ENCODE peak calls at places on chromosomes 2 and 18, in nine cellular contexts. One of them, this sample, is unnamed.

GRCh38 chr2:102321954-102322719 is 10.8 kb downstream of the IL1RL1 start:
- DNase-seq in K562: no peak
- DNase-seq in heart right ventricle: no peak
- DNase-seq in body of pancreas: no peak
- DNase-seq in upper lobe of left lung: no peak
- DNase-seq in tibial artery: no peak
- DNase-seq in effector memory CD4-positive, alpha-beta T cell: no peak
- DNase-seq in right lobe of liver: no peak
- DNase-seq in naive thymus-derived CD4-positive, alpha-beta T cell: no peak
- DNase-seq in this sample: no peak

GRCh38 chr2:149441255-149441654 is 110.9 kb downstream of the LYPD6 start:
- DNase-seq in upper lobe of left lung: no peak
- DNase-seq in tibial artery: no peak
- DNase-seq in right lobe of liver: no peak
- DNase-seq in K562: no peak
- DNase-seq in heart right ventricle: no peak
- DNase-seq in body of pancreas: no peak
- DNase-seq in naive thymus-derived CD4-positive, alpha-beta T cell: no peak
- DNase-seq in effector memory CD4-positive, alpha-beta T cell: no peak
- DNase-seq in this sample: no peak

GRCh38 chr2:14817848-14818247 is 185.3 kb downstream of the LRATD1 start:
- DNase-seq in right lobe of liver: no peak
- DNase-seq in tibial artery: no peak
- DNase-seq in effector memory CD4-positive, alpha-beta T cell: no peak
- DNase-seq in upper lobe of left lung: no peak
- DNase-seq in naive thymus-derived CD4-positive, alpha-beta T cell: no peak
- DNase-seq in heart right ventricle: no peak
- DNase-seq in body of pancreas: no peak
- DNase-seq in K562: no peak
- DNase-seq in this sample: no peak

GRCh38 chr2:48183991-48184390 is 277.7 kb upstream of the FBXO11 start:
- DNase-seq in K562: no peak
- DNase-seq in upper lobe of left lung: no peak
- DNase-seq in tibial artery: no peak
- DNase-seq in body of pancreas: no peak
- DNase-seq in right lobe of liver: no peak
- DNase-seq in effector memory CD4-positive, alpha-beta T cell: no peak
- DNase-seq in heart right ventricle: no peak
- DNase-seq in naive thymus-derived CD4-positive, alpha-beta T cell: no peak
- DNase-seq in this sample: no peak

GRCh38 chr2:222837643-222838056 is 23.2 kb upstream of the ACSL3 start:
- DNase-seq in naive thymus-derived CD4-positive, alpha-beta T cell: no peak
- DNase-seq in tibial artery: no peak
- DNase-seq in effector memory CD4-positive, alpha-beta T cell: no peak
- DNase-seq in upper lobe of left lung: no peak
- DNase-seq in K562: no peak
- DNase-seq in heart right ventricle: no peak
- DNase-seq in body of pancreas: no peak
- DNase-seq in right lobe of liver: no peak
- DNase-seq in this sample: no peak

GRCh38 chr2:177712462-177712861 is 319.9 kb downstream of the AGPS start:
- DNase-seq in right lobe of liver: no peak
- DNase-seq in heart right ventricle: no peak
- DNase-seq in K562: no peak
- DNase-seq in effector memory CD4-positive, alpha-beta T cell: no peak
- DNase-seq in naive thymus-derived CD4-positive, alpha-beta T cell: no peak
- DNase-seq in tibial artery: no peak
- DNase-seq in upper lobe of left lung: no peak
- DNase-seq in body of pancreas: no peak
- DNase-seq in this sample: no peak

GRCh38 chr2:218832520-218832919 is 917 bp upstream of the PRKAG3 start:
- DNase-seq in naive thymus-derived CD4-positive, alpha-beta T cell: no peak
- DNase-seq in K562: no peak
- DNase-seq in effector memory CD4-positive, alpha-beta T cell: no peak
- DNase-seq in upper lobe of left lung: no peak
- DNase-seq in tibial artery: peak
- DNase-seq in heart right ventricle: peak
- DNase-seq in body of pancreas: no peak
- DNase-seq in right lobe of liver: no peak
- DNase-seq in this sample: no peak

GRCh38 chr2:231297108-231297908 is 98.2 kb upstream of the B3GNT7 start:
- DNase-seq in naive thymus-derived CD4-positive, alpha-beta T cell: no peak
- DNase-seq in K562: peak
- DNase-seq in heart right ventricle: peak
- DNase-seq in upper lobe of left lung: peak
- DNase-seq in right lobe of liver: peak
- DNase-seq in tibial artery: no peak
- DNase-seq in body of pancreas: peak
- DNase-seq in effector memory CD4-positive, alpha-beta T cell: no peak
- DNase-seq in this sample: peak

GRCh38 chr2:239203443-239204142 is 197.2 kb downstream of the HDAC4 start:
- DNase-seq in effector memory CD4-positive, alpha-beta T cell: no peak
- DNase-seq in K562: no peak
- DNase-seq in heart right ventricle: no peak
- DNase-seq in tibial artery: peak
- DNase-seq in upper lobe of left lung: no peak
- DNase-seq in right lobe of liver: no peak
- DNase-seq in body of pancreas: no peak
- DNase-seq in naive thymus-derived CD4-positive, alpha-beta T cell: no peak
- DNase-seq in this sample: no peak

GRCh38 chr2:172279214-172279613 is 148.2 kb upstream of the ITGA6 start:
- DNase-seq in K562: no peak
- DNase-seq in body of pancreas: no peak
- DNase-seq in upper lobe of left lung: no peak
- DNase-seq in right lobe of liver: no peak
- DNase-seq in tibial artery: no peak
- DNase-seq in effector memory CD4-positive, alpha-beta T cell: no peak
- DNase-seq in naive thymus-derived CD4-positive, alpha-beta T cell: no peak
- DNase-seq in heart right ventricle: no peak
- DNase-seq in this sample: no peak

GRCh38 chr2:64651590-64651989 is 2.1 kb downstream of the SERTAD2 start:
- DNase-seq in K562: no peak
- DNase-seq in effector memory CD4-positive, alpha-beta T cell: no peak
- DNase-seq in naive thymus-derived CD4-positive, alpha-beta T cell: no peak
- DNase-seq in tibial artery: no peak
- DNase-seq in upper lobe of left lung: no peak
- DNase-seq in body of pancreas: no peak
- DNase-seq in right lobe of liver: no peak
- DNase-seq in heart right ventricle: no peak
- DNase-seq in this sample: no peak

GRCh38 chr2:64650257-64650656 is 3.5 kb downstream of the SERTAD2 start:
- DNase-seq in effector memory CD4-positive, alpha-beta T cell: no peak
- DNase-seq in K562: no peak
- DNase-seq in naive thymus-derived CD4-positive, alpha-beta T cell: no peak
- DNase-seq in tibial artery: no peak
- DNase-seq in heart right ventricle: no peak
- DNase-seq in body of pancreas: no peak
- DNase-seq in right lobe of liver: no peak
- DNase-seq in upper lobe of left lung: no peak
- DNase-seq in this sample: no peak

GRCh38 chr2:64649626-64650025 is 4.1 kb downstream of the SERTAD2 start:
- DNase-seq in body of pancreas: peak
- DNase-seq in upper lobe of left lung: peak
- DNase-seq in naive thymus-derived CD4-positive, alpha-beta T cell: no peak
- DNase-seq in effector memory CD4-positive, alpha-beta T cell: no peak
- DNase-seq in right lobe of liver: peak
- DNase-seq in tibial artery: no peak
- DNase-seq in heart right ventricle: no peak
- DNase-seq in K562: no peak
- DNase-seq in this sample: no peak

GRCh38 chr2:64652231-64653173 is 1.2 kb downstream of the SERTAD2 start:
- DNase-seq in naive thymus-derived CD4-positive, alpha-beta T cell: no peak
- DNase-seq in K562: no peak
- DNase-seq in upper lobe of left lung: peak
- DNase-seq in body of pancreas: peak
- DNase-seq in effector memory CD4-positive, alpha-beta T cell: no peak
- DNase-seq in heart right ventricle: no peak
- DNase-seq in right lobe of liver: peak
- DNase-seq in tibial artery: peak
- DNase-seq in this sample: no peak

DNA sequence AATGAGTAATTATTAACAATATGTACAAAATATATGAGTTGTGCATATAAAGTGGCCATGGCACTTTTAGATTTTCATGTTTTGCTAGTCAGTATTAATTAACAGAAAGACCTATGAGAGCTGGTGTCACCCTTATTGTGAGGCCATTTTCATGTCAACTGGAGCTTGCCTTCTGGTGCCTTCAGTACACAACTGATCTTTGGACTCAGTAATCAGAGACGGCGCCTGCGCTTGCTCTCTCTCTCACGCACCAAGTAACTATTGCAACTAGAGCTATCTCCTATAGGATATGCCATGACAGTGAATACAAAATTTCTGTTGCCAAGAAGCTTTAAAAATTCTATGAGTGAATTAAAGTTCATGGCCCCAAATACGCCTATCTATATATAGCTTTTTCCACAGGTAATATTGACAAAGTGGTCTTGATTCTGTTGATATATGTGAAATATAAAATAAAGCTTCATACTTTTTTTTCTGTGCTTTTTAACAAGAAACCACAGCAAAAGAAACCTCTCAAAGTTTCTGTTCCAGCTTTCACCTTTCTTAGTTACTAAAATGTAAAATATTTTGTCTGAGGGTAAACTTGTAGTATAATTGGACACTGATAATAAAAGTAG is 2.9 kb downstream of the SERTAD2 start:
- DNase-seq in tibial artery: no peak
- DNase-seq in K562: no peak
- DNase-seq in naive thymus-derived CD4-positive, alpha-beta T cell: no peak
- DNase-seq in effector memory CD4-positive, alpha-beta T cell: no peak
- DNase-seq in upper lobe of left lung: no peak
- DNase-seq in body of pancreas: peak
- DNase-seq in heart right ventricle: no peak
- DNase-seq in right lobe of liver: peak
- DNase-seq in this sample: no peak
- H3K27ac ChIP-seq in tibial artery: no peak
- H3K27ac ChIP-seq in K562: peak
- H3K27ac ChIP-seq in naive thymus-derived CD4-positive, alpha-beta T cell: no peak
- H3K27ac ChIP-seq in effector memory CD4-positive, alpha-beta T cell: no peak
- H3K27ac ChIP-seq in upper lobe of left lung: no peak
- H3K27ac ChIP-seq in body of pancreas: no peak
- H3K27ac ChIP-seq in heart right ventricle: peak
- H3K27ac ChIP-seq in right lobe of liver: peak
- H3K27ac ChIP-seq in this sample: peak

DNA sequence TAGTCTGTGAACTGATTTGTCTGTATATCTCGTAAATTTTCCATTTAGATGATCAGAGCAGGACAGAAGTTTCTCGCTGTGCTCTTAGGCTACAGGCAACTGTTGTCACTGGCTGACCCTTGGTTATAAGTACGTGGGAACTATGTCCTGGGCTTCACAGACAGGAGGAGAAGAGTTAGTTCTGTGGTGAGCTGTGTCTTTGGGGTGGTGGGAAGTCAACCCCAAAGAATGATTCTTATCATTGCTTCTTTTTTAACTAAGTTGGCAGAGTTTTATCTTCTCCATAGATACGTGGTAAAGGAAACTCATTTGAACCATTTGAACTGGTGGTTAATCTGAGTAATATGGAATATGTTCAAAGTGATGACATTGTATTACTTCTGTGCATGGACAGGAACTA is 230.6 kb upstream of the EPAS1 start:
- DNase-seq in K562: no peak
- DNase-seq in tibial artery: no peak
- DNase-seq in naive thymus-derived CD4-positive, alpha-beta T cell: no peak
- DNase-seq in body of pancreas: no peak
- DNase-seq in heart right ventricle: no peak
- DNase-seq in right lobe of liver: no peak
- DNase-seq in upper lobe of left lung: no peak
- DNase-seq in effector memory CD4-positive, alpha-beta T cell: no peak
- DNase-seq in this sample: no peak
- H3K27ac ChIP-seq in K562: no peak
- H3K27ac ChIP-seq in tibial artery: no peak
- H3K27ac ChIP-seq in naive thymus-derived CD4-positive, alpha-beta T cell: no peak
- H3K27ac ChIP-seq in body of pancreas: no peak
- H3K27ac ChIP-seq in heart right ventricle: peak
- H3K27ac ChIP-seq in right lobe of liver: no peak
- H3K27ac ChIP-seq in upper lobe of left lung: peak
- H3K27ac ChIP-seq in effector memory CD4-positive, alpha-beta T cell: no peak
- H3K27ac ChIP-seq in this sample: no peak

DNA sequence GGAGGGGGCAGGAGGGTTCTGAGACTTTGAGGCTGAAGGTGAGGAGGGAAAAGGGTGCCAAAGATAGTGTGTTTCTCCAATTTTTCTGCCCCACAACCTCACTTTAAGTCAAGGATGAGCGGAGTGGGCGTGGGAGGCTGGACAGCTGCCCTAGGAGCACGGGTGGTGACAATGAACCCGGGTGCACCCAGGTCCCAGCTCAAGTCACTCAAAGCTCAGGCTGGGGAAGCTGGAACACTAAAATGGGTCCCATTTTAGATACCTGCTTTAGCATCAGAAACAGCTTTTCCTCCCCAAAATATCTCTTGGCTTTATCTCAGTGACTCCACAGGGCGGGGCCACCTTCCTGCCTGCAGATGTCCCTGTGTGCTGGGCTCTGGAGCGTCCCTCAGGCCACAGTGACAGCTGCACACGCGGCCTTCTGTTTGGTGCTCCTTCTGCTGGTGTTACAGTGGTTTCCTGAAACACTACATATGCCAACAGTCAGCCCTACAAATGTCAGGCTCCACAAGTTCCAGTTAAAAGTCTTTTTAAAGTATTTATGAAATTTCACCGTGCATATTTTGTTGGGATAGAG is 1.4 kb upstream of the MBP start:
- DNase-seq in K562: no peak
- DNase-seq in heart right ventricle: peak
- DNase-seq in right lobe of liver: no peak
- DNase-seq in effector memory CD4-positive, alpha-beta T cell: no peak
- DNase-seq in tibial artery: no peak
- DNase-seq in naive thymus-derived CD4-positive, alpha-beta T cell: no peak
- DNase-seq in upper lobe of left lung: peak
- DNase-seq in body of pancreas: peak
- DNase-seq in this sample: no peak
- H3K27ac ChIP-seq in K562: no peak
- H3K27ac ChIP-seq in heart right ventricle: peak
- H3K27ac ChIP-seq in right lobe of liver: no peak
- H3K27ac ChIP-seq in effector memory CD4-positive, alpha-beta T cell: no peak
- H3K27ac ChIP-seq in tibial artery: peak
- H3K27ac ChIP-seq in naive thymus-derived CD4-positive, alpha-beta T cell: peak
- H3K27ac ChIP-seq in upper lobe of left lung: peak
- H3K27ac ChIP-seq in body of pancreas: no peak
- H3K27ac ChIP-seq in this sample: no peak

DNA sequence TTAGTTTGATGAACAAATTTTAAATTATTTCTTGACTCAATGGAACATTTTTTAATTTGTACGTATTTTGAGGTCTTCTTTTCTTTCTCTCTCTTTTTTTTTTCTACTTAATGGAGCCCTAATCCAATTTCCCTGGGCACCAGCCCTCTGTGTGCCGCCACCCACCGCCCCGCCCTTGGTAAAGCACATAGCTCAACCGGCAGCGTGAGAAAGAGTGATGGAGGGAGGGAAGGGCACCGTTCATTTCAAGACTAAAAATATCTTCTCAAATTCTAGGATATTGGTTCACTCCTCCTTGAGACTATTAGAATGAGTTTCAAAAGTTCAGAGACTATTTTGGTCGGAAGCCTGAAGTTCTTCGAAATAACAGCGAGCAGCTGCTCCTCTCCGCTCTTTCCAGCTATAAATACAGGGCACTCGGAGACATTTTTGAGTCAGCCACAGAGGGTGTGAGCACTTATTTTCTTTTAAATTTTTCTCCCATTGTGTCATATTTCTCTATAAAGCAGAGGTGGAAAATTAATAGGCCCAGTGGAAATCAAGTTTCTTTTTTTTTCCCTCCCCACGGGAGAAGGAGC is 731.7 kb upstream of the ID2 start:
- DNase-seq in tibial artery: peak
- DNase-seq in heart right ventricle: no peak
- DNase-seq in naive thymus-derived CD4-positive, alpha-beta T cell: no peak
- DNase-seq in upper lobe of left lung: no peak
- DNase-seq in K562: no peak
- DNase-seq in body of pancreas: no peak
- DNase-seq in effector memory CD4-positive, alpha-beta T cell: no peak
- DNase-seq in right lobe of liver: no peak
- DNase-seq in this sample: no peak
- H3K27ac ChIP-seq in tibial artery: peak
- H3K27ac ChIP-seq in heart right ventricle: no peak
- H3K27ac ChIP-seq in naive thymus-derived CD4-positive, alpha-beta T cell: no peak
- H3K27ac ChIP-seq in upper lobe of left lung: no peak
- H3K27ac ChIP-seq in K562: no peak
- H3K27ac ChIP-seq in body of pancreas: no peak
- H3K27ac ChIP-seq in effector memory CD4-positive, alpha-beta T cell: no peak
- H3K27ac ChIP-seq in right lobe of liver: no peak
- H3K27ac ChIP-seq in this sample: no peak

This sample was measured in substantia nigra.